ENCODE peak calls at places on chromosome 15, in eight cellular contexts. X is NCI-H1092; B is H4; K is skeletal muscle cell; M is Calu3; C is NCI-H2107; W is CD8-positive, alpha-beta T cell; T is activated CD4-positive, CD25-positive, alpha-beta regulatory T cell. N is an unnamed sample.

GRCh38 chr15:38217181-38217580 is 35.5 kb upstream of the SPRED1 start:
- DNase-seq in X (no peak), B (peak; percentile 77), K (peak; percentile 90), M (no peak), C (no peak), W (no peak), T (no peak), N (peak; percentile 49)

GRCh38 chr15:42284551-42284950 is 11.3 kb upstream of the TMEM87A start:
- DNase-seq in X (no peak), B (no peak), K (no peak), M (no peak), C (no peak), W (no peak), T (no peak), N (no peak)

GRCh38 chr15:33737687-33738606 is 230.3 kb upstream of the CHRM5 start:
- DNase-seq in X (peak; percentile 14), B (peak; percentile 27), K (no peak), M (peak; percentile 15), C (peak; percentile 1), W (no peak), T (no peak), N (no peak)

GRCh38 chr15:65312400-65312916 is 8.0 kb downstream of the RNU5B-1 start:
- DNase-seq in X (no peak), B (no peak), K (no peak), M (no peak), C (no peak), W (no peak), T (no peak), N (no peak)

GRCh38 chr15:63374686-63375520 is 6.7 kb downstream of the CA12 start:
- DNase-seq in X (no peak), B (peak; percentile 74), K (peak; percentile 51), M (peak; percentile 51), C (no peak), W (no peak), T (no peak), N (no peak)

GRCh38 chr15:93486407-93487117 is 397.6 kb upstream of the RGMA start:
- DNase-seq in X (no peak), B (no peak), K (no peak), M (no peak), C (no peak), W (no peak), T (no peak), N (no peak)

GRCh38 chr15:90351479-90352108 is 490 bp upstream of the ZNF774 start:
- DNase-seq in X (peak; percentile 24), B (no peak), K (no peak), M (no peak), C (no peak), W (no peak), T (no peak), N (no peak)

GRCh38 chr15:25852696-25853524 is 10.2 kb downstream of the ATP10A start:
- DNase-seq in X (no peak), B (no peak), K (peak; percentile 43), M (no peak), C (no peak), W (no peak), T (no peak), N (no peak)

GRCh38 chr15:80512729-80513670 is 108.8 kb downstream of the ARNT2 start:
- DNase-seq in X (no peak), B (peak; percentile 30), K (no peak), M (peak; percentile 41), C (no peak), W (no peak), T (no peak), N (peak; percentile 1)

GRCh38 chr15:92884813-92885461 is 15.2 kb upstream of the CHD2 start:
- DNase-seq in X (no peak), B (no peak), K (no peak), M (no peak), C (no peak), W (no peak), T (no peak), N (no peak)

GRCh38 chr15:38876211-38876610 is 311.6 kb upstream of the RASGRP1 start:
- DNase-seq in X (no peak), B (no peak), K (no peak), M (no peak), C (no peak), W (no peak), T (no peak), N (no peak)

GRCh38 chr15:40308844-40309189 is 1.1 kb upstream of the PLCB2 start:
- DNase-seq in X (no peak), B (no peak), K (no peak), M (peak; percentile 39), C (no peak), W (no peak), T (no peak), N (no peak)

GRCh38 chr15:65660927-65661326 is 39.2 kb downstream of the SLC24A1 start:
- DNase-seq in X (no peak), B (no peak), K (no peak), M (no peak), C (no peak), W (no peak), T (no peak), N (no peak)

GRCh38 chr15:47477253-47477652 is 240.1 kb upstream of the SEMA6D start:
- DNase-seq in X (peak; percentile 36), B (no peak), K (no peak), M (no peak), C (no peak), W (no peak), T (no peak), N (peak; percentile 24)

GRCh38 chr15:89648106-89649012 is 6.9 kb downstream of the KIF7 start:
- DNase-seq in X (no peak), B (no peak), K (no peak), M (no peak), C (no peak), W (no peak), T (no peak), N (no peak)

GRCh38 chr15:35871282-35871681 is 325.3 kb upstream of the DPH6 start:
- DNase-seq in X (no peak), B (no peak), K (no peak), M (no peak), C (no peak), W (no peak), T (no peak), N (no peak)

N was measured in NCI-H524 treated with DMSO at 0.1 percent for 48 hours.